ENCODE peak calls at places on chromosomes 6 and 20, in four cellular contexts. R, T, A and F are unnamed samples.

GRCh38 chr6:11460001-11460668 is 77.4 kb upstream of the TMEM170B start:
- DNase-seq in R (peak; percentile 4), A (no peak), T (no peak), F (no peak)

GRCh38 chr6:20265842-20266241 is 53.6 kb upstream of the MBOAT1 start:
- DNase-seq in T (no peak), A (no peak), R (no peak), F (no peak)

GRCh38 chr20:10531848-10532247 is 96.7 kb downstream of the SLX4IP start:
- DNase-seq in T (no peak), R (no peak), A (no peak), F (no peak)

GRCh38 chr6:31114540-31114876 is at the start of gene PSORS1C1:
- DNase-seq in R (peak; percentile 34), A (peak; percentile 88), T (peak; percentile 95), F (no peak)

GRCh38 chr20:8721098-8721497 is 347.8 kb upstream of the PLCB4 start:
- DNase-seq in R (peak; percentile 51), A (no peak), T (no peak), F (no peak)

GRCh38 chr6:169145991-169146501 is 107.6 kb downstream of the THBS2 start:
- DNase-seq in R (no peak), T (no peak), A (no peak), F (no peak)

GRCh38 chr20:49501917-49502316 is 19.4 kb upstream of the KCNB1 start:
- DNase-seq in A (no peak), T (no peak), R (peak; percentile 70), F (no peak)

GRCh38 chr20:45878076-45878731 is 2.8 kb upstream of the ZSWIM1 start:
- DNase-seq in R (no peak), T (no peak), A (no peak), F (no peak)

GRCh38 chr6:116840091-116840490 is 11.2 kb upstream of the GPRC6A start:
- DNase-seq in A (no peak), T (no peak), R (no peak), F (no peak)

GRCh38 chr6:14275493-14275851 is 157.9 kb downstream of the CD83 start:
- DNase-seq in T (no peak), R (no peak), A (no peak), F (no peak)

GRCh38 chr6:29729774-29730328 is 6.6 kb downstream of the HLA-F start:
- DNase-seq in A (no peak), R (no peak), T (no peak), F (no peak)

GRCh38 chr20:40207618-40208017 is 481.4 kb downstream of the MAFB start:
- DNase-seq in A (no peak), T (no peak), R (no peak), F (no peak)

GRCh38 chr6:158284340-158285210 is 27.7 kb upstream of the TULP4 start:
- DNase-seq in T (no peak), A (peak; percentile 66), R (no peak), F (no peak)

GRCh38 chr6:44560458-44561061 is 173.1 kb downstream of the CDC5L start:
- DNase-seq in T (no peak), R (no peak), A (no peak), F (no peak)

GRCh38 chr6:26022166-26022510 is 59.5 kb downstream of the TRIM38 start:
- DNase-seq in R (peak; percentile 64), A (no peak), T (no peak), F (no peak)

DNA sequence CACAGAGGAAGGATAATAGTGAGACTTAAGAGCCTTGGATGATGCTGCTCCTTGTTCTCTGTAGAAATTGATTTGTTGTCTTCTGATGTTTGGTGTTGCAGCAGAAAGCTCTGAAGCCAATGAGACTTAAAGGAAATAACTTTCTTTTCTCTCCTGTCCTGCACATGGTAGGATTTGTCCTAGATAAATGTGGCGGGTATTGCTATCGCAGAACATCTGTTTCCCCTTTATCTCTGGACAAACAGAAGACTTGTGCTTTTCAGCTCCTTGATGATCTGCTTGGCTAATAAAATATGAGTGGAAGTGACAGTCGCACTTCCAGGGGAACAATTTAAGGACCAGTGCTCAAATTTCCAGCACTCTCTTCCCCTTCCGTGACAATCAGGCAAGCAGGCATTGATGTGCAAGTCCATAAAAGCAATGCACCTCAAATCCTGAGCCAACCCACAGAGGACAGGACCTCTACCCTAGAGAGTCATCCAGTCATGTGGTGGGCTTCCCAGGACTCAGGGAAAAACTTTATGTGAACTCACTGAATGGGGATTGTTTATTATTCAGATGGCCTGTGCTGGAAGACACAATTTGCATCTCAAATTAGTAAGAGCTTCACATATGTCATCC is 9.9 kb upstream of the NCR2 start:
- DNase-seq in A (no peak), T (no peak), R (no peak), F (no peak)
- H3K27me3 ChIP-seq in A (peaks cover 42% of the 10 kb centered on the region), T (no peaks in the 10 kb centered on the region), R (no peaks in the 10 kb centered on the region), F (no peaks in the 10 kb centered on the region)

GRCh38 chr20:43946659-43947315 is 32.1 kb downstream of the TOX2 start:
- DNase-seq in A (no peak), R (no peak), T (peak; percentile 61), F (no peak)
- H3K4me1 ChIP-seq in A (peaks cover 29% of the 10 kb centered on the region), R (no peaks in the 10 kb centered on the region), T (no peaks in the 10 kb centered on the region), F (peaks cover 22% of the 10 kb centered on the region)

GRCh38 chr6:41553405-41553999 is 7.3 kb downstream of the FOXP4 start:
- DNase-seq in T (no peak), R (no peak), A (no peak), F (no peak)

GRCh38 chr6:41549673-41550072 is 3.5 kb downstream of the FOXP4 start:
- DNase-seq in A (no peak), T (no peak), R (no peak), F (no peak)

GRCh38 chr6:41551086-41551702 is 5.0 kb downstream of the FOXP4 start:
- DNase-seq in R (no peak), T (no peak), A (no peak), F (no peak)

GRCh38 chr6:41552723-41553122 is 6.5 kb downstream of the FOXP4 start:
- DNase-seq in A (no peak), R (no peak), T (no peak), F (no peak)

DNA sequence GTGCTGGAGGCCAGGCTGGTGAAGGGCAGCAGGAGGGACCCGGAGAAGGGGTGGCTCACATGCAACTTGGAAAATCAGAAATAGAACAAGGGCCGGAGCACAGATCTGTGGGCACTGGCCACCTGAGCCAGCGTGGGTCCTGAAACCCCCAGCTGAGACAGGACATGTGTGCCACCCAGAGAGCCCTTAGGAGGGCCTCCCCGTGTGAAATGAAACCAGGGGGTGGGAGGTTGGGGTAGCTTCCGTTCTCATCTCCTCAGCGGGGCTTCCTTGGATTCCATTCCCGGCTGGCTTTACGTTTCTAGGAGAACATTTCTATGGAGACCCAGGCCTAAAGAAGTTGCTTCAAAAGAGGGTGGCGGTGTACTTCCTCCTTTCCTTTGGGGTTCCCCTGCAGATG is 5.7 kb downstream of the FOXP4 start:
- DNase-seq in A (no peak), R (no peak), T (no peak), F (no peak)
- H3K27me3 ChIP-seq in A (no peaks in the 10 kb centered on the region), R (no peaks in the 10 kb centered on the region), T (no peaks in the 10 kb centered on the region), F (peaks cover 12% of the 10 kb centered on the region)

GRCh38 chr20:23147647-23147963 is 61.5 kb upstream of the CD93 start:
- DNase-seq in R (no peak), T (no peak), A (no peak), F (no peak)
- H3K4me1 ChIP-seq in R (peaks cover 21% of the 10 kb centered on the region), T (no peaks in the 10 kb centered on the region), A (peaks cover 33% of the 10 kb centered on the region), F (peaks cover 98% of the 10 kb centered on the region)